ENCODE peak calls at places on chromosomes 16 and 17, in four cellular contexts. One of them, this sample, is unnamed.

GRCh38 chr17:35433075-35433894 is 985 bp upstream of the SLFN12 start:
- DNase-seq in transverse colon: peak; percentile 62
- DNase-seq in heart left ventricle: peak; percentile 88
- DNase-seq in AG04449: peak; percentile 99
- DNase-seq in this sample: peak; percentile 98

GRCh38 chr16:57422026-57422944 is 17.7 kb downstream of the CCL17 start:
- DNase-seq in transverse colon: peak; percentile 62
- DNase-seq in heart left ventricle: peak; percentile 59
- DNase-seq in AG04449: peak; percentile 5
- DNase-seq in this sample: peak; percentile 22

GRCh38 chr17:80773243-80773991 is 218.2 kb upstream of the CHMP6 start:
- DNase-seq in transverse colon: peak; percentile 58
- DNase-seq in heart left ventricle: peak; percentile 81
- DNase-seq in AG04449: no peak
- DNase-seq in this sample: no peak

GRCh38 chr16:84699712-84700517 is at the start of gene USP10:
- DNase-seq in transverse colon: peak; percentile 86
- DNase-seq in heart left ventricle: peak; percentile 76
- DNase-seq in AG04449: no peak
- DNase-seq in this sample: no peak

GRCh38 chr17:70089513-70090148 is 14.6 kb downstream of the KCNJ16 start:
- DNase-seq in transverse colon: no peak
- DNase-seq in heart left ventricle: no peak
- DNase-seq in AG04449: no peak
- DNase-seq in this sample: no peak

GRCh38 chr17:83151056-83151441 is 71.6 kb downstream of the METRNL start:
- DNase-seq in transverse colon: no peak
- DNase-seq in heart left ventricle: no peak
- DNase-seq in AG04449: no peak
- DNase-seq in this sample: no peak

GRCh38 chr17:75753514-75754377 is 11.2 kb downstream of the GALK1 start:
- DNase-seq in transverse colon: peak; percentile 74
- DNase-seq in heart left ventricle: peak; percentile 80
- DNase-seq in AG04449: no peak
- DNase-seq in this sample: no peak

GRCh38 chr16:66045626-66046025 is 320.9 kb upstream of the CDH5 start:
- DNase-seq in transverse colon: no peak
- DNase-seq in heart left ventricle: no peak
- DNase-seq in AG04449: no peak
- DNase-seq in this sample: no peak

GRCh38 chr17:1907818-1908698 is 78.3 kb downstream of the RPA1 start:
- DNase-seq in transverse colon: no peak
- DNase-seq in heart left ventricle: no peak
- DNase-seq in AG04449: no peak
- DNase-seq in this sample: no peak

GRCh38 chr17:82309656-82310570 is 7.5 kb downstream of the CD7 start:
- DNase-seq in transverse colon: peak; percentile 67
- DNase-seq in heart left ventricle: no peak
- DNase-seq in AG04449: no peak
- DNase-seq in this sample: no peak

GRCh38 chr16:19375561-19376158 is 42.0 kb upstream of the TMC5 start:
- DNase-seq in transverse colon: peak; percentile 40
- DNase-seq in heart left ventricle: no peak
- DNase-seq in AG04449: no peak
- DNase-seq in this sample: peak; percentile 13

GRCh38 chr17:28530250-28530649 is 22.2 kb downstream of the UNC119 start:
- DNase-seq in transverse colon: no peak
- DNase-seq in heart left ventricle: no peak
- DNase-seq in AG04449: no peak
- DNase-seq in this sample: no peak

GRCh38 chr16:82651921-82652601 is 25.3 kb downstream of the CDH13 start:
- DNase-seq in transverse colon: peak; percentile 20
- DNase-seq in heart left ventricle: no peak
- DNase-seq in AG04449: no peak
- DNase-seq in this sample: no peak

GRCh38 chr17:75509528-75510258 is 5.6 kb downstream of the CASKIN2 start:
- DNase-seq in transverse colon: no peak
- DNase-seq in heart left ventricle: peak; percentile 87
- DNase-seq in AG04449: no peak
- DNase-seq in this sample: no peak

GRCh38 chr17:75864448-75864871 is 9.3 kb upstream of the WBP2 start:
- DNase-seq in transverse colon: peak; percentile 75
- DNase-seq in heart left ventricle: peak; percentile 83
- DNase-seq in AG04449: no peak
- DNase-seq in this sample: peak; percentile 41

GRCh38 chr17:27430882-27431491 is 25.3 kb upstream of the KSR1 start:
- DNase-seq in transverse colon: peak; percentile 28
- DNase-seq in heart left ventricle: no peak
- DNase-seq in AG04449: no peak
- DNase-seq in this sample: no peak

GRCh38 chr17:74756891-74757290 is 8.5 kb downstream of the NHERF1 start:
- DNase-seq in transverse colon: no peak
- DNase-seq in heart left ventricle: no peak
- DNase-seq in AG04449: no peak
- DNase-seq in this sample: no peak

GRCh38 chr17:81578038-81578441 is 25.9 kb upstream of the FAAP100 start:
- DNase-seq in transverse colon: no peak
- DNase-seq in heart left ventricle: no peak
- DNase-seq in AG04449: no peak
- DNase-seq in this sample: no peak

GRCh38 chr17:31061678-31062077 is 33.1 kb upstream of the NF1 start:
- DNase-seq in transverse colon: no peak
- DNase-seq in heart left ventricle: no peak
- DNase-seq in AG04449: no peak
- DNase-seq in this sample: no peak

GRCh38 chr16:58019866-58020538 is 5.6 kb upstream of the MMP15 start:
- DNase-seq in transverse colon: no peak
- DNase-seq in heart left ventricle: peak; percentile 19
- DNase-seq in AG04449: no peak
- DNase-seq in this sample: no peak

GRCh38 chr17:55286681-55287589 is 22.2 kb downstream of the HLF start:
- DNase-seq in transverse colon: peak; percentile 86
- DNase-seq in heart left ventricle: no peak
- DNase-seq in AG04449: no peak
- DNase-seq in this sample: peak; percentile 51

GRCh38 chr17:2755941-2756724 is 6.7 kb upstream of the CCDC92B start:
- DNase-seq in transverse colon: no peak
- DNase-seq in heart left ventricle: no peak
- DNase-seq in AG04449: no peak
- DNase-seq in this sample: no peak

GRCh38 chr16:82067042-82067809 is 32.2 kb downstream of the HSD17B2 start:
- DNase-seq in transverse colon: no peak
- DNase-seq in heart left ventricle: no peak
- DNase-seq in AG04449: no peak
- DNase-seq in this sample: no peak

GRCh38 chr17:27878776-27879562 is 14.2 kb downstream of the LYRM9 start:
- DNase-seq in transverse colon: no peak
- DNase-seq in heart left ventricle: no peak
- DNase-seq in AG04449: no peak
- DNase-seq in this sample: no peak

GRCh38 chr17:36085710-36086268 is 4.2 kb downstream of the CCL3 start:
- DNase-seq in transverse colon: no peak
- DNase-seq in heart left ventricle: no peak
- DNase-seq in AG04449: no peak
- DNase-seq in this sample: no peak

GRCh38 chr17:62899349-62899748 is 66.7 kb upstream of the TANC2 start:
- DNase-seq in transverse colon: no peak
- DNase-seq in heart left ventricle: peak; percentile 67
- DNase-seq in AG04449: no peak
- DNase-seq in this sample: no peak

GRCh38 chr17:31825961-31826691 is 32.9 kb downstream of the COPRS start:
- DNase-seq in transverse colon: no peak
- DNase-seq in heart left ventricle: no peak
- DNase-seq in AG04449: no peak
- DNase-seq in this sample: no peak

GRCh38 chr16:14672403-14672971 is 21.6 kb downstream of the PLA2G10 start:
- DNase-seq in transverse colon: peak; percentile 39
- DNase-seq in heart left ventricle: no peak
- DNase-seq in AG04449: no peak
- DNase-seq in this sample: no peak

GRCh38 chr17:16939606-16940115 is 32.3 kb downstream of the TNFRSF13B start:
- DNase-seq in transverse colon: peak; percentile 6
- DNase-seq in heart left ventricle: no peak
- DNase-seq in AG04449: no peak
- DNase-seq in this sample: no peak

GRCh38 chr17:50519141-50519834 is 11.0 kb downstream of the MYCBPAP start:
- DNase-seq in transverse colon: no peak
- DNase-seq in heart left ventricle: no peak
- DNase-seq in AG04449: no peak
- DNase-seq in this sample: no peak

GRCh38 chr16:67001726-67002125 is 13.3 kb downstream of the CES4A start:
- DNase-seq in transverse colon: no peak
- DNase-seq in heart left ventricle: no peak
- DNase-seq in AG04449: no peak
- DNase-seq in this sample: no peak

GRCh38 chr17:33273743-33274410 is 19.2 kb downstream of the ASIC2 start:
- DNase-seq in transverse colon: no peak
- DNase-seq in heart left ventricle: no peak
- DNase-seq in AG04449: no peak
- DNase-seq in this sample: no peak

GRCh38 chr17:36089888-36090836 is at the start of gene CCL3:
- DNase-seq in transverse colon: peak; percentile 26
- DNase-seq in heart left ventricle: peak; percentile 38
- DNase-seq in AG04449: no peak
- DNase-seq in this sample: no peak

GRCh38 chr16:85227924-85228462 is 115.7 kb upstream of the CIBAR2 start:
- DNase-seq in transverse colon: no peak
- DNase-seq in heart left ventricle: no peak
- DNase-seq in AG04449: no peak
- DNase-seq in this sample: no peak

GRCh38 chr17:60604686-60605334 is 4.8 kb downstream of the PPM1D start:
- DNase-seq in transverse colon: no peak
- DNase-seq in heart left ventricle: peak; percentile 36
- DNase-seq in AG04449: peak; percentile 47
- DNase-seq in this sample: no peak

GRCh38 chr16:20803192-20803560 is 3.1 kb downstream of the ERI2 start:
- DNase-seq in transverse colon: no peak
- DNase-seq in heart left ventricle: no peak
- DNase-seq in AG04449: no peak
- DNase-seq in this sample: no peak

DNA sequence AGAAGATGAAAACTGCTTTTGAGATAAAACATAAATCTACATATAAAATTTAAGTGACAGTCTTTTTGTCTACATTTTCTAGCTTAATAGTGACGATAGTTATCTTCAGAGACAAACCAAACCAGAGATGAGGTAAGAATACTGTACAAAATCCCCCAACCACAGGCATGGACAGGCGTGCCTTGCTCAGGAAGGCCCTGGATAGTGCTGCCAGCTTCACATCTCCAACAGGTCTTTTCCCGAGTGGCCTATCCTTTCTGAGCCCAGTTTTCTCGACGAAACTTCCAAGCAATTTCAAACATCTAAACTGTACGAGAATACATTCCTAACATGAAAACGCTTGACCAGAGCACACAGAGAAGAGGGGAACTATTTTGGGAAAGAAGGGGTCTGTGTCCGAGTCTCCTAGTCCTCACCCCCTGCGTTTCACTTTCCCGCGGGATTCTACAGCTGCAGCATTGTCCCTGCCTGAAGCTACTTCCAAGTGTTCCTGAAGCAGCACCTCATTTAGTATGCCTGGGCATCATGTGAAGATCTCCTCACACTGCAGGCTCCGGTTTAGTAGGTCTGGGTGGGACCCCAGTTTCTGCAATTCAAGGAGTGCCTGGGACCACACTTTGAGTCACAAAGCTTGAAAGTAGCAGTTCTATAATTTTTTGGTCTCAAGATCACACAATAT is 37.8 kb downstream of the GNA13 start:
- DNase-seq in transverse colon: no peak
- DNase-seq in heart left ventricle: no peak
- DNase-seq in AG04449: no peak
- DNase-seq in this sample: peak; percentile 3
- H3K4me3 ChIP-seq in transverse colon: no peak overlapping the region
- H3K4me3 ChIP-seq in heart left ventricle: no peak overlapping the region
- H3K4me3 ChIP-seq in AG04449: no peak overlapping the region
- H3K4me3 ChIP-seq in this sample: no peak overlapping the region

DNA sequence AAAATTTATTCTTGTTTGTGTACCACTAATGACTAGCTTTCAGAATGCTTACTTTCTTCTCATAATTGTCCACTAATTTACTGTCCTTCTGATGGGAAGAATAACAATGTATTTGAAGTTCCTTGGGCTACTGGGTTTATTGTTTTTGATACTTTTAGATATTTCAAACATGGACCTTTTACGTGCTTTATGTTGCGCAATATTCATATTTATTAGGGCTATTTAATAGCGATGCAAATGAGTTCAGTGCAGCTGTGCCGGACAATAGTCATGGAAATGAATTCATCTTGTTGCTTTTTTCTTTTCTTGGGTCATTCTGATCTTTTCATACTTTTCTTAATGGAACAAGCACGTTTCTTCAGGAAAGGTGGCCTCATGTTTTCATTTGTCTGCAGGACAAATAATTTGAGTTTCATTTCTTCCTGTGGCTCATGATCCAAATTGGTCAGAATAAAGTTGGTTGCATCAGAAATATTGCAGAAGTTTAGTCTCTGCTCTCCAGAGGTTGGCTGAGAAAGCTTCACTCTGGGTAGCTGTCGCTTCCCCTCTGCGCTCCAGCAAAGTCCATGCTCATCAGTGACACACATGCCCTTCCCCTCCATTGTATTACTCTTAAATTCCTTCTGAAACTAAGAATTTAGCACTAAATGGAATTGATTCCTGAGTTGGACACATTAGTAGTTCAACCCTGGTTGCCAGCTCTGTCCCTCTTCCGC is 128.8 kb downstream of the PRKCA start:
- DNase-seq in transverse colon: no peak
- DNase-seq in heart left ventricle: no peak
- DNase-seq in AG04449: no peak
- DNase-seq in this sample: no peak
- H3K4me3 ChIP-seq in transverse colon: no peak overlapping the region
- H3K4me3 ChIP-seq in heart left ventricle: no peak overlapping the region
- H3K4me3 ChIP-seq in AG04449: peak overlapping the region; percentile 3
- H3K4me3 ChIP-seq in this sample: peak overlapping the region; percentile 7

GRCh38 chr16:1764971-1765370 is 6.4 kb downstream of the NME3 start:
- DNase-seq in transverse colon: no peak
- DNase-seq in heart left ventricle: no peak
- DNase-seq in AG04449: no peak
- DNase-seq in this sample: no peak
- H3K4me3 ChIP-seq in transverse colon: no peak overlapping the region
- H3K4me3 ChIP-seq in heart left ventricle: no peak overlapping the region
- H3K4me3 ChIP-seq in AG04449: no peak overlapping the region
- H3K4me3 ChIP-seq in this sample: no peak overlapping the region

DNA sequence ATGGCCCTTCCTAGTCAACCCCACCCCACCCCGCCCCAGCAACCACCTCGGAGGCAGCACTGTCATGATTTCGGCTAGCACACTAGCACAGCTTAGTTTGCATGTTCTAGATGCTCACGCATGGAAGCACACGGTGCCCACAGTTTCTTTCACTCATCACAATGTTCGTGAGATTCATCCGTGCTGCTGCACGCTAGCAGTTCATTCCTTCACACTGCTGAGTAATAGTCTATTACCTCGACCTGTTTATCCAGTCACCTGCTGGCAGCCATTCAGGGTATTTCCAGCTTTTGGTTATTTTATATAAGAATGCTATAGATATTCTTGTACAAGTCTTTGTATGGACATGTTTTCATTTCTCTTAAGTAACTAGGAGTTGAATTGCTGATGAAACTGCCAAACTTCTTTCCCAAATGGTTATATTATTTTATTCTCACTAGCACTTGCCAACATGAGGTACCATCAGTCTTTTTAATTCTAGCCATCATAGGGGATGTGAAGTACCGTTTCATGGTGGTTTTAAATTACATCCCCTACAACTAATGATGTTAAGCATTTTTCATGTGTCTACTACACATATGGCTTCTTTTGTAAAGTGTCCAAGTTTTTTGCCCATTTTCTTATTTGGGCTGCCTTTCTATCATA is 75.7 kb downstream of the CYTH1 start:
- DNase-seq in transverse colon: peak; percentile 20
- DNase-seq in heart left ventricle: no peak
- DNase-seq in AG04449: no peak
- DNase-seq in this sample: no peak
- H3K4me3 ChIP-seq in transverse colon: no peak overlapping the region
- H3K4me3 ChIP-seq in heart left ventricle: no peak overlapping the region
- H3K4me3 ChIP-seq in AG04449: no peak overlapping the region
- H3K4me3 ChIP-seq in this sample: no peak overlapping the region